ENCODE peak calls at places on chromosomes 1 and 21, in ten cellular contexts. B is fibroblast of lung, N is GM12878, A is right cardiac atrium, O is mesenchymal stem cell, R is Peyer's patch, C is heart left ventricle, W is sigmoid colon, T is upper lobe of right lung, H is MM.1S. Q is an unnamed sample.
A peak's percentile ranks its signal among the peaks of the same experiment; 100 is the strongest.

GRCh38 chr1:21929951-21930615 is 7.0 kb downstream of the HSPG2 start:
- DNase-seq in B (no peak), N (no peak), A (peak; percentile 66), O (no peak), R (no peak), C (no peak), W (no peak), T (no peak), H (no peak), Q (no peak)

GRCh38 chr1:40802078-40803075 is 18.8 kb downstream of the KCNQ4 start:
- DNase-seq in B (peak; percentile 67), N (no peak), A (peak; percentile 90), O (peak; percentile 76), R (peak; percentile 88), C (peak; percentile 88), W (peak; percentile 95), T (peak; percentile 93), H (peak; percentile 87), Q (peak; percentile 91)

GRCh38 chr1:225834417-225835329 is 24.7 kb downstream of the EPHX1 start:
- DNase-seq in B (peak; percentile 92), N (no peak), A (peak; percentile 83), O (peak; percentile 18), R (no peak), C (peak; percentile 63), W (peak; percentile 94), T (no peak), H (no peak), Q (peak; percentile 49)

GRCh38 chr1:160328171-160328570 is 14.9 kb downstream of the COPA start:
- DNase-seq in B (no peak), N (no peak), A (no peak), O (no peak), R (no peak), C (no peak), W (no peak), T (no peak), H (no peak), Q (no peak)

GRCh38 chr21:41817228-41817627 is 50.4 kb upstream of the RIPK4 start:
- DNase-seq in B (peak; percentile 73), N (no peak), A (peak; percentile 46), O (peak; percentile 72), R (peak; percentile 76), C (no peak), W (peak; percentile 67), T (peak; percentile 67), H (peak; percentile 75), Q (peak; percentile 58)

GRCh38 chr1:175628548-175629317 is 114.7 kb downstream of the TNR start:
- DNase-seq in B (no peak), N (no peak), A (peak; percentile 27), O (no peak), R (no peak), C (peak; percentile 38), W (no peak), T (no peak), H (no peak), Q (no peak)

GRCh38 chr1:13889495-13889894 is 189.5 kb downstream of the PRDM2 start:
- DNase-seq in B (no peak), N (no peak), A (no peak), O (no peak), R (no peak), C (no peak), W (no peak), T (no peak), H (no peak), Q (no peak)

GRCh38 chr1:175520186-175520585 is 223.2 kb downstream of the TNR start:
- DNase-seq in B (no peak), N (no peak), A (peak; percentile 24), O (no peak), R (no peak), C (no peak), W (no peak), T (no peak), H (no peak), Q (peak; percentile 19)

GRCh38 chr1:175602186-175602585 is 141.2 kb downstream of the TNR start:
- DNase-seq in B (no peak), N (no peak), A (no peak), O (peak; percentile 55), R (no peak), C (no peak), W (no peak), T (no peak), H (no peak), Q (no peak)

GRCh38 chr1:145716641-145717061 is 2.6 kb upstream of the CD160 start:
- DNase-seq in B (no peak), N (no peak), A (no peak), O (no peak), R (no peak), C (no peak), W (no peak), T (no peak), H (no peak), Q (no peak)

GRCh38 chr1:92481598-92482403 is 4.9 kb downstream of the GFI1 start:
- DNase-seq in B (peak; percentile 36), N (no peak), A (no peak), O (peak; percentile 46), R (peak; percentile 47), C (no peak), W (no peak), T (no peak), H (no peak), Q (no peak)

GRCh38 chr1:6310116-6310848 is 49.4 kb upstream of the GPR153 start:
- DNase-seq in B (no peak), N (no peak), A (no peak), O (no peak), R (no peak), C (no peak), W (no peak), T (no peak), H (no peak), Q (no peak)

GRCh38 chr1:234554157-234554477 is 55.9 kb downstream of the IRF2BP2 start:
- DNase-seq in B (no peak), N (no peak), A (no peak), O (peak; percentile 28), R (no peak), C (no peak), W (peak; percentile 47), T (no peak), H (no peak), Q (no peak)

DNA sequence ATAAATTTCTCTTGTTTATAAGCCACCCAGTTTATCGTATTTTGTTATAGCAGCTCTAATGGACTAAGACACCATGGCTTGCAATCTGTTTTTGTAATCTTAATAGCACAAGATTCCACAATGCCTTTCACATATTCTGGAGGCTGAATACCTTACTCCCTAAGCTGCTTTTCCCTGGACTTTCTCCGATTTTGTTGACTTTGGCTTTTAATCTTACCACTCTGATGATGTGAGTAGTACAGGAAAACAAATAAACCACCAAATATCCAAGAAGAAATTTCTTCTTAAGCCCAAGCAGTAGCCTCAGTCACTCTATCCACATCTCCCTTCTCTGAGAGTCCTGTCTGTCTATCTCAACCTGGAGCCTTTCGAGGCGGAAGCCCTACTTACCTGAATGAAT is 838.6 kb downstream of the LTN1 start:
- DNase-seq in B (no peak), N (no peak), A (no peak), O (no peak), R (no peak), C (no peak), W (no peak), T (no peak), H (no peak), Q (no peak)
- H3K27ac ChIP-seq in B (no peak overlapping the region), N (no peak overlapping the region), A (no peak overlapping the region), O (no peak overlapping the region), R (no peak overlapping the region), C (no peak overlapping the region), W (no peak overlapping the region), T (no peak overlapping the region), H (no peak overlapping the region), Q (no peak overlapping the region)

DNA sequence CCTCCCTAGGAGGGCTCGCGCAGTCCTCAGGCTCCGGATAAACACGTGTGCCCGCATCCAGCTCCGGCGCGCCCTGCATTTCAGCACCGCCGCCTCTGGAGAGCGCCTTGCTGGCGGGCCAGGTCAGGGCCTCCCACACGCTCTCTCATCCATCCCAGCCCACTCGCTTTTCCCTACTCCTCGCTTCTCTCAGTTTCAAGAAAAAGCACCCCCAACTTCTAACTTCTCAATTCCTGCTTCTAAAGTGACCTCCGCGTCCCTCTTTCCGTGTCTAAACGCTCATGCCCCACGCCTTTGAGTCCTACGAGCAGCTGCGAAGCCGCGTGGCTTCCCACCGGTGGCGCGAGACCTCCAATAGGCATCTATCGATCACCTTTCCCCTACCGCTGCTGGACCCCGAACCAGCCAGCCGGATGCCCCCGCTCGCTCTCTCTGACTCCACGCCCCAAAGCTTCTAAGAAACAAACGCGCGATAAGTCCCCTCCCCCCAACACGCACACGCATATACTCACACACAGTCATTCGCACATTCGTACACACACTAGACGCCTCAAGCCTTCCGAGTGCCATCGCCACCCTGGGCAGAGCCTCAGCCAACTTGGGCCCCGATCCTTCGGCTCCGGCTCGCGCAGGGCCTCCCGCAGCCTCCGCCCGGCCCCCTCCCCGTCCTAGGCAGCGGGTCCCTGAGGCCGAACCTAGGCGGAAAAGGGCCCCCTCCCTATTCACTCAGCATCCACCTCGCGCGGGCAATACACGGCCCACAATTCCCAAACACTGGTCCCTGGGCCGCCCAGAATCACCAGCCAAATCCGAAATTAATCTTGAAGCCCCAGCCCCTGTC is 1.1 kb downstream of the NMNAT2 start:
- DNase-seq in B (peak; percentile 57), N (no peak), A (peak; percentile 69), O (peak; percentile 68), R (peak; percentile 55), C (peak; percentile 65), W (peak; percentile 78), T (peak; percentile 82), H (no peak), Q (peak; percentile 53)
- H3K27me3 ChIP-seq in B (peaks cover 28% of the 10 kb centered on the region), N (peaks cover 18% of the 10 kb centered on the region), A (no peaks in the 10 kb centered on the region), O (peaks cover 57% of the 10 kb centered on the region), R (no peaks in the 10 kb centered on the region), C (peaks cover 73% of the 10 kb centered on the region), W (no peaks in the 10 kb centered on the region), T (peaks cover 49% of the 10 kb centered on the region), H (no peaks in the 10 kb centered on the region), Q (peaks cover 24% of the 10 kb centered on the region)

GRCh38 chr1:28594661-28595411 is 2.8 kb downstream of the RAB42 start:
- DNase-seq in B (no peak), N (no peak), A (peak; percentile 25), O (no peak), R (no peak), C (no peak), W (no peak), T (no peak), H (no peak), Q (no peak)

GRCh38 chr1:28592314-28593071 is 428 bp downstream of the RAB42 start:
- DNase-seq in B (no peak), N (no peak), A (peak; percentile 29), O (no peak), R (peak; percentile 65), C (peak; percentile 29), W (no peak), T (peak; percentile 71), H (no peak), Q (no peak)

GRCh38 chr1:28595412-28596191 is 3.5 kb downstream of the RAB42 start:
- DNase-seq in B (no peak), N (no peak), A (no peak), O (no peak), R (no peak), C (no peak), W (no peak), T (no peak), H (no peak), Q (no peak)

GRCh38 chr1:28591708-28592313 is at the start of gene RAB42:
- DNase-seq in B (peak; percentile 23), N (no peak), A (peak; percentile 54), O (no peak), R (peak; percentile 56), C (peak; percentile 30), W (peak; percentile 78), T (peak; percentile 82), H (no peak), Q (no peak)
- H3K4me3 ChIP-seq in B (peak within 1 kb of the TSS; percentile 50), N (peak within 1 kb of the TSS; percentile 51), A (peak within 1 kb of the TSS; percentile 50), O (peak within 1 kb of the TSS; percentile 83), R (peak within 1 kb of the TSS; percentile 62), C (peak within 1 kb of the TSS; percentile 69), W (peak within 1 kb of the TSS; percentile 59), T (peak within 1 kb of the TSS; percentile 57), H (no peak within 1 kb of the TSS), Q (peak within 1 kb of the TSS; percentile 49)

GRCh38 chr21:43734131-43734634 is 15.3 kb downstream of the PDXK start:
- DNase-seq in B (no peak), N (no peak), A (no peak), O (no peak), R (peak; percentile 90), C (no peak), W (no peak), T (peak; percentile 71), H (no peak), Q (peak; percentile 55)
- H3K27ac ChIP-seq in B (peak overlapping the region; percentile 81), N (no peak overlapping the region), A (no peak overlapping the region), O (no peak overlapping the region), R (peak overlapping the region; percentile 72), C (no peak overlapping the region), W (peak overlapping the region; percentile 34), T (peak overlapping the region; percentile 81), H (no peak overlapping the region), Q (no peak overlapping the region)

Q was measured in pancreas.